ENCODE peak calls at places on chromosomes 16 and 17, in nine cellular contexts. B is body of pancreas, G is lower leg skin, L is lower lobe of right lung, U is AG04449, Y is foreskin keratinocyte, M is RWPE1, O is OCI-LY7, R is cardiac fibroblast. I is an unnamed sample.

GRCh38 chr16:53967172-53967571 is 263.2 kb downstream of the FTO start:
- DNase-seq in B (no peak), G (no peak), L (no peak), U (no peak), Y (no peak), M (no peak), O (no peak), R (no peak), I (no peak)

GRCh38 chr16:22321340-22322001 is 24.3 kb downstream of the POLR3E start:
- DNase-seq in B (peak), G (peak), L (peak), U (no peak), Y (no peak), M (peak), O (peak), R (peak), I (peak)

GRCh38 chr17:17435323-17435722 is 41.5 kb upstream of the MED9 start:
- DNase-seq in B (no peak), G (no peak), L (peak), U (peak), Y (peak), M (no peak), O (no peak), R (peak), I (no peak)

GRCh38 chr17:4333041-4333440 is 33.4 kb downstream of the UBE2G1 start:
- DNase-seq in B (no peak), G (no peak), L (no peak), U (no peak), Y (no peak), M (no peak), O (no peak), R (no peak), I (no peak)

GRCh38 chr17:45376171-45376564 is 56.5 kb downstream of the ARHGAP27 start:
- DNase-seq in B (no peak), G (no peak), L (peak), U (no peak), Y (no peak), M (no peak), O (no peak), R (no peak), I (no peak)

GRCh38 chr17:2343421-2343820 is 6.1 kb downstream of the SGSM2 start:
- DNase-seq in B (peak), G (no peak), L (no peak), U (no peak), Y (no peak), M (no peak), O (no peak), R (no peak), I (no peak)

GRCh38 chr17:10357768-10358167 is 15.0 kb downstream of the MYH13 start:
- DNase-seq in B (peak), G (no peak), L (no peak), U (no peak), Y (no peak), M (peak), O (peak), R (no peak), I (no peak)

GRCh38 chr17:61206922-61207321 is 192.7 kb upstream of the TBX2 start:
- DNase-seq in B (no peak), G (no peak), L (no peak), U (no peak), Y (no peak), M (no peak), O (no peak), R (no peak), I (no peak)

GRCh38 chr17:38451030-38451839 is 23.0 kb downstream of the ARHGAP23 start:
- DNase-seq in B (no peak), G (no peak), L (peak), U (no peak), Y (peak), M (peak), O (no peak), R (peak), I (no peak)

GRCh38 chr16:27770271-27771196 is 220.6 kb downstream of the KATNIP start:
- DNase-seq in B (no peak), G (no peak), L (peak), U (no peak), Y (no peak), M (no peak), O (no peak), R (no peak), I (peak)

GRCh38 chr17:77472837-77473214 is 332.1 kb downstream of the SEC14L1 start:
- DNase-seq in B (no peak), G (no peak), L (no peak), U (no peak), Y (no peak), M (no peak), O (no peak), R (no peak), I (no peak)

GRCh38 chr17:31571124-31571892 is 179.8 kb downstream of the RAB11FIP4 start:
- DNase-seq in B (peak), G (no peak), L (no peak), U (no peak), Y (no peak), M (peak), O (no peak), R (peak), I (no peak)

GRCh38 chr17:35743911-35744328 is 9.1 kb downstream of the GAS2L2 start:
- DNase-seq in B (peak), G (no peak), L (no peak), U (no peak), Y (no peak), M (peak), O (peak), R (peak), I (no peak)

GRCh38 chr17:57584050-57584551 is 161.0 kb downstream of the CCDC182 start:
- DNase-seq in B (no peak), G (no peak), L (no peak), U (no peak), Y (no peak), M (no peak), O (no peak), R (no peak), I (no peak)

GRCh38 chr16:8567355-8568230 is 22.7 kb downstream of the TMEM114 start:
- DNase-seq in B (peak), G (peak), L (peak), U (peak), Y (peak), M (peak), O (peak), R (peak), I (peak)

GRCh38 chr17:60743812-60744211 is 66.2 kb downstream of the BCAS3 start:
- DNase-seq in B (peak), G (no peak), L (no peak), U (no peak), Y (peak), M (peak), O (no peak), R (peak), I (no peak)

GRCh38 chr16:46688101-46688656 is 799 bp downstream of the VPS35 start:
- DNase-seq in B (no peak), G (peak), L (peak), U (no peak), Y (peak), M (no peak), O (no peak), R (peak), I (peak)

GRCh38 chr17:38967290-38967738 is at the start of gene FBXO47:
- DNase-seq in B (peak), G (peak), L (peak), U (no peak), Y (peak), M (peak), O (peak), R (peak), I (peak)

GRCh38 chr16:86367291-86368072 is 142.8 kb upstream of the FOXF1 start:
- DNase-seq in B (no peak), G (no peak), L (no peak), U (no peak), Y (no peak), M (no peak), O (no peak), R (no peak), I (no peak)

GRCh38 chr17:32302860-32303649 is 37.4 kb downstream of the RHBDL3 start:
- DNase-seq in B (peak), G (no peak), L (no peak), U (no peak), Y (no peak), M (no peak), O (no peak), R (no peak), I (no peak)

GRCh38 chr16:31700530-31701388 is 172.8 kb upstream of the ZNF267 start:
- DNase-seq in B (peak), G (peak), L (peak), U (no peak), Y (peak), M (no peak), O (peak), R (peak), I (peak)

GRCh38 chr16:65702707-65703402 is 581.0 kb upstream of the CDH11 start:
- DNase-seq in B (no peak), G (no peak), L (no peak), U (no peak), Y (no peak), M (no peak), O (no peak), R (no peak), I (no peak)

DNA sequence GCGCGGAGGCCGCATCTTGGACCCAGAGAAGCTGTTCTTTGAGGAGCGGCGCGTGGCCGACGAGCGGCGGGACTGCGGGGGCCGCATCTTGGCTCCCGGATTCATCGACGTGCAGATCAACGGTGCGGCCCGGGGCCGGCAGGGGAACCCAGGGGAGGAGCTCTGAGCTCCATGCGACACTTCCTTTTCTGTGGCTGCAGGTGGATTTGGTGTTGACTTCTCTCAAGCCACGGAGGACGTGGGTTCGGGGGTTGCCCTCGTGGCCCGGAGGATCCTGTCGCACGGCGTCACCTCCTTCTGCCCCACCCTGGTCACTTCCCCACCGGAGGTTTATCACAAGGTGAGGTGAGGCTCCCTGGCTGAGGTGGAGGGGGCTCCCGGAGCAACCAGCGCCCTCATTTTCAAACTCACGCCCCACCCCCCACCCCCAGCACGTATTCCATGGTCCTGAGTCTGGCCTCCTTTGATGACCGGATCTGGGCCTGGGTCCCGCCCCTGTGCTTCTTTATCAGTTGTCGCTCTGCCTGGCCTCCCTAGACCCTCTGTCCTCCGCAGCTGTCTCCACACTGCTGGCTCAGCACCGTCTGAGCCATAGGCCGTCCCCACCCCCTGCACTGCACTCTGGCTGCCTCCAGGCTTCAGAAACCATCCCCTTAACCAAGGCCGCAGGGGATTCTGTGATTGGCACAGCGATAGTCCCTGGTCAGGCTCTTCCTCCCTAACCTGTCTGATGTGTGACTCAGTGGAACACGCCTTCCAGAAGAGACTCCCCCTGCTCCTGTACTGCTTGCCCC is 810 bp downstream of the AMDHD2 start:
- DNase-seq in B (peak), G (no peak), L (peak), U (no peak), Y (peak), M (peak), O (peak), R (no peak), I (peak)
- TF ChIP-seq CTCF in B (no peak), G (no peak), L (no peak), U (no peak), Y (no peak), M (no peak), O (no peak), R (no peak), I (no peak)

GRCh38 chr17:73325527-73325842 is 13.7 kb upstream of the CDC42EP4 start:
- DNase-seq in B (no peak), G (peak), L (no peak), U (no peak), Y (no peak), M (no peak), O (no peak), R (peak), I (no peak)
- TF ChIP-seq CTCF in B (no peak), G (no peak), L (no peak), U (peak), Y (no peak), M (no peak), O (no peak), R (peak), I (no peak)

DNA sequence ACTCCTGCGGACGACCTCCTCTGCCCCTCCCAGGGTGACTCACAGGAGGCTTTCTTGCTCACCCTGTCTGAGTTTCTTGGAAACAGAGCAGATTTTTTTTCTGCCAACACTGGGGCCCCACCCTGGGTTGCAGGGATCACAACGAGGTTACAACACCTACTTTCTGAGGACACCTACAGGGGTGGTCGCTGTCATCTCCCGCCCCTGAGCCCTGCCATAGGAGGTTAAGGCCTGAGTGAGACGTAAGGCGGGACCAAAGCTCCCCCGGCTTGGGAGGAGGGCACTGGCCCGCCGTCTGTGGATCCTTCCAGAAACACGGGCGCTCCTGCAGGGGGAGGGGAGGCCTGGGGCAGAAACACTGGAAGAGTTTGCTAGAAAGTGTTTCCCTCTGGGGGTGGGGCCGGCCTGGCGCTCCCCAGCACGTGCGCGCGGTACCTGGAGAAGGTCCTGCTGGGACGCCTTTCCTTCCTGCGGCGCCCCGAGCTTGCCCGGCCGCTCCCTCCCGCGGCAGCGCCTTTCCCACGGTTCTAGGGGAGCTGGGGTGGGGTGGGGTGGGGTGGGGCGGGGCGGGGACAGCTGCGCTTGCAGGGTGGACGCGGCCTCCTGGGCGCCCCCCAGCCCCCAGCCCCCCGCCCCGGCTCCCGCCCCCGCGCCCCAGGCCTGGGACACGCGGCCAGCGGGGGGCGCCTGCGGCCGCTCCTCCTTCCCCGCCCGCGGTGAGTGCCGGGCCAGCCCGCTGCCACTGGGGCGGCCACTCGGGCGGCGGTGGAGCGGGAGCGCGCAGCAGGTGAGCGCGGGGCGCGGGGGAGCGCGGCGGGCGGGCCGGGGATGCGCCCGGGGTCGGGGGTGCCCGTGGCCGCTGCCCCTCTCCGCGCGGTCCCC is 20.7 kb upstream of the ADCY7 start:
- DNase-seq in B (peak), G (peak), L (peak), U (no peak), Y (peak), M (peak), O (peak), R (peak), I (peak)
- TF ChIP-seq CTCF in B (peak), G (no peak), L (peak), U (peak), Y (peak), M (peak), O (no peak), R (no peak), I (peak)

GRCh38 chr16:80500116-80500859 is 40.5 kb upstream of the DYNLRB2 start:
- DNase-seq in B (no peak), G (no peak), L (no peak), U (no peak), Y (no peak), M (no peak), O (peak), R (no peak), I (no peak)
- TF ChIP-seq CTCF in B (no peak), G (no peak), L (no peak), U (no peak), Y (no peak), M (no peak), O (peak), R (no peak), I (no peak)